ENCODE peak calls at places on chromosomes 2 and 18, in ten cellular contexts. A, T, Z, W, B, E, J, L, Q and M are unnamed samples. For H3K9me3, the result is how much of the 10 kb centered on the place peaks cover.

GRCh38 chr18:3093624-3094354 is 80.8 kb upstream of the LPIN2 start:
- DNase-seq in A (no peak), T (no peak), Z (peak), W (peak), B (no peak), E (no peak), J (no peak), L (no peak), Q (no peak), M (peak)

GRCh38 chr2:7849531-7849930 is 832.3 kb upstream of the ID2 start:
- DNase-seq in A (no peak), T (no peak), Z (no peak), W (no peak), B (no peak), E (no peak), J (no peak), L (no peak), Q (peak), M (no peak)

GRCh38 chr2:58906151-58906645 is 665.1 kb upstream of the FANCL start:
- DNase-seq in A (no peak), T (no peak), Z (no peak), W (no peak), B (no peak), E (no peak), J (no peak), L (no peak), Q (no peak), M (no peak)

GRCh38 chr2:25548587-25548986 is 124.8 kb downstream of the DTNB start:
- DNase-seq in A (no peak), T (no peak), Z (no peak), W (no peak), B (no peak), E (no peak), J (no peak), L (no peak), Q (no peak), M (no peak)

GRCh38 chr2:19329445-19329844 is 29.0 kb downstream of the OSR1 start:
- DNase-seq in A (no peak), T (no peak), Z (no peak), W (no peak), B (no peak), E (no peak), J (no peak), L (no peak), Q (no peak), M (no peak)

GRCh38 chr2:114857196-114857595 is 414.8 kb downstream of the DPP10 start:
- DNase-seq in A (no peak), T (no peak), Z (no peak), W (no peak), B (no peak), E (no peak), J (no peak), L (no peak), Q (no peak), M (no peak)

GRCh38 chr2:15527074-15527739 is 33.9 kb downstream of the NBAS start:
- DNase-seq in A (no peak), T (no peak), Z (no peak), W (no peak), B (no peak), E (no peak), J (no peak), L (no peak), Q (no peak), M (no peak)

GRCh38 chr18:57273194-57273593 is 79.2 kb upstream of the ST8SIA3 start:
- DNase-seq in A (no peak), T (no peak), Z (no peak), W (no peak), B (no peak), E (no peak), J (no peak), L (no peak), Q (no peak), M (no peak)

GRCh38 chr2:240538031-240538780 is 19.6 kb downstream of the ANKMY1 start:
- DNase-seq in A (no peak), T (no peak), Z (no peak), W (no peak), B (no peak), E (no peak), J (no peak), L (no peak), Q (no peak), M (no peak)

GRCh38 chr2:584863-585823 is 92.1 kb downstream of the TMEM18 start:
- DNase-seq in A (no peak), T (no peak), Z (no peak), W (peak), B (no peak), E (no peak), J (peak), L (no peak), Q (no peak), M (no peak)

GRCh38 chr2:88265352-88265960 is 95.3 kb downstream of the THNSL2 start:
- DNase-seq in A (peak), T (no peak), Z (peak), W (no peak), B (peak), E (peak), J (no peak), L (no peak), Q (no peak), M (no peak)

GRCh38 chr18:26639149-26639548 is 90.8 kb upstream of the KCTD1 start:
- DNase-seq in A (no peak), T (no peak), Z (no peak), W (no peak), B (no peak), E (no peak), J (no peak), L (no peak), Q (no peak), M (no peak)

GRCh38 chr2:165003443-165004130 is 48.3 kb upstream of the SLC38A11 start:
- DNase-seq in A (no peak), T (no peak), Z (no peak), W (no peak), B (no peak), E (no peak), J (no peak), L (no peak), Q (no peak), M (no peak)

GRCh38 chr2:239917128-239917956 is 107.8 kb downstream of the NDUFA10 start:
- DNase-seq in A (no peak), T (no peak), Z (no peak), W (no peak), B (no peak), E (no peak), J (peak), L (no peak), Q (peak), M (no peak)

GRCh38 chr18:13879492-13879891 is 35.8 kb downstream of the MC2R start:
- DNase-seq in A (no peak), T (no peak), Z (no peak), W (no peak), B (no peak), E (no peak), J (no peak), L (no peak), Q (no peak), M (no peak)

GRCh38 chr18:13885009-13885408 is 30.3 kb downstream of the MC2R start:
- DNase-seq in A (no peak), T (no peak), Z (no peak), W (no peak), B (no peak), E (no peak), J (no peak), L (no peak), Q (no peak), M (no peak)

GRCh38 chr18:13878858-13879257 is 36.5 kb downstream of the MC2R start:
- DNase-seq in A (no peak), T (no peak), Z (no peak), W (no peak), B (no peak), E (no peak), J (no peak), L (no peak), Q (no peak), M (no peak)

GRCh38 chr18:13877133-13877532 is 38.2 kb downstream of the MC2R start:
- DNase-seq in A (no peak), T (no peak), Z (no peak), W (no peak), B (no peak), E (no peak), J (no peak), L (no peak), Q (no peak), M (no peak)

DNA sequence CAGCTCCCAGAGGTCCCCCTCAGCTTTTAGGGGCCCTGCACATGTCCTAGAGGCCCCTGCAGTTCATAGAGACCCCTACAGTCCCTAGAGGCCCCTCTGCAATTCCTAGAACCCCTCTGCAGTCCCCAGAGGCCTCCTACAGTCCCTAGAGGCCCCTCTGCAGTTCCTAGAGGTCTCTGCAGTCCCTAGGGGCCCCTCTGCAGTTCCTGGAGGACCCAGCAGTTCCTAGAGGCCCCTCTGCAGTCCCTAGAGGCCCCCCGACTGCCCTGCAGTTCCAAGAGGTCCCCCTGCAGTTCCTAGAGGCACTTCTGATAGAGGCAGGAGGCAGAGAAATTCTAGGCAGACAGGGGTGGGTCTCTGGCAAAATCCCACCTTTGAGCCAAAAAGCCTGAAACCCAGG is 35.4 kb downstream of the MC2R start:
- DNase-seq in A (no peak), T (no peak), Z (no peak), W (no peak), B (no peak), E (no peak), J (no peak), L (no peak), Q (no peak), M (no peak)
- H3K4me3 ChIP-seq in A (no peak), T (no peak), Z (no peak), W (no peak), B (no peak), E (no peak), J (no peak), L (no peak), Q (no peak), M (no peak)

GRCh38 chr2:202681688-202682205 is 47.0 kb downstream of the FAM117B start:
- DNase-seq in A (no peak), T (no peak), Z (no peak), W (peak), B (no peak), E (no peak), J (no peak), L (no peak), Q (no peak), M (no peak)

GRCh38 chr2:202680512-202680911 is 45.7 kb downstream of the FAM117B start:
- DNase-seq in A (no peak), T (no peak), Z (no peak), W (no peak), B (no peak), E (no peak), J (no peak), L (no peak), Q (no peak), M (no peak)

GRCh38 chr2:202682274-202682673 is 47.5 kb downstream of the FAM117B start:
- DNase-seq in A (no peak), T (no peak), Z (no peak), W (no peak), B (no peak), E (no peak), J (no peak), L (no peak), Q (no peak), M (no peak)

GRCh38 chr2:202679980-202680379 is 45.2 kb downstream of the FAM117B start:
- DNase-seq in A (no peak), T (no peak), Z (no peak), W (no peak), B (no peak), E (no peak), J (no peak), L (no peak), Q (no peak), M (no peak)
- H3K9me3 ChIP-seq in A (under half), T (under half), Z (under half), W (under half), B (under half), E (under half), J (under half), L (under half), Q (under half), M (under half)

DNA sequence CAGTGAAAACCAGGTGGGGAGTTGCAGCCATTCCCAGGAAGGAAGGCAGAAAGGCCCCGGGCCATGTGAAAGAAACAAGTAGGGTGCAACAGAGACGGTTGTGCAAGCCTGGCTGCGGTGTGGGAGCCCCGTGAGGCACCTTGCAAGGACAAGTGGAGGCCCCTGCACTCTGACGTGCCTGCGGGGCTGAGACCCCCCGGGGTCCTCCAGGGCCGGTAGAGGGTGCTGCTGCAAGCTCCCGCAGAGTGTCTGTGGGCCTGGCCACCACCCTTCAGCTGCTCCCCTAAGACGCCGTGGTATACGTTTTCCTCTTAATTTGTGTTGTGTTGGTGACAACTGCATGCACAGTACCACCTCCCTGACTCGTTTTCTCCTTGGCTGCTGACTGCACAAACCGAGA is 27.4 kb upstream of the MC5R start:
- DNase-seq in A (no peak), T (no peak), Z (no peak), W (no peak), B (no peak), E (no peak), J (no peak), L (no peak), Q (no peak), M (no peak)
- TF ChIP-seq CTCF in A (no peak), T (no peak), Z (no peak), W (no peak), B (no peak), E (no peak), J (no peak), L (no peak), Q (no peak), M (no peak)

GRCh38 chr2:109130726-109130995 is 1.7 kb downstream of the SH3RF3 start:
- DNase-seq in A (no peak), T (no peak), Z (no peak), W (no peak), B (no peak), E (no peak), J (no peak), L (no peak), Q (no peak), M (no peak)

GRCh38 chr2:109133746-109134145 is 4.7 kb downstream of the SH3RF3 start:
- DNase-seq in A (no peak), T (no peak), Z (no peak), W (no peak), B (no peak), E (no peak), J (no peak), L (no peak), Q (no peak), M (no peak)

GRCh38 chr2:109132626-109133025 is 3.6 kb downstream of the SH3RF3 start:
- DNase-seq in A (no peak), T (no peak), Z (no peak), W (no peak), B (no peak), E (no peak), J (no peak), L (no peak), Q (no peak), M (no peak)

GRCh38 chr2:109129921-109130725 is 1.1 kb downstream of the SH3RF3 start:
- DNase-seq in A (peak), T (peak), Z (peak), W (no peak), B (no peak), E (peak), J (no peak), L (no peak), Q (no peak), M (no peak)

DNA sequence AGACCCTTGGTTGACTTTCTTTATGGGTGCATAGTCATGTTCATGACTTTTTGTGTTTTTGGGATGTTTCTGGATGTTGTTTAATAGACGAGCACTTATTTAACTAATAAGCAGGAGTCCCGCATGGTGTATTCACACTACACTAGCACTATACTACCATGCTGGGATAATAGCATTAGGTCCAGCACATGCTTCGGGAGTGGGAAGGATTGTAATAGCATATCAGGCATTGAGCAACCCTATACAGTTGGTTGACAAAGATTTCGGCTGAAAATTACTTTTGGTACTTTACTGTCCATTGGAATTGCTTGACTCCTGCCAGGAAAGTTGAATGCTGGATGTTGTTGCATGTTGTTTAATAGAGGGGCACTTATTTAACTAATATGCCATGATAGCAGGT is 2.8 kb downstream of the SH3RF3 start:
- DNase-seq in A (no peak), T (no peak), Z (no peak), W (no peak), B (no peak), E (peak), J (no peak), L (no peak), Q (no peak), M (no peak)
- H3K4me3 ChIP-seq in A (no peak), T (no peak), Z (no peak), W (no peak), B (no peak), E (no peak), J (no peak), L (peak), Q (no peak), M (no peak)

DNA sequence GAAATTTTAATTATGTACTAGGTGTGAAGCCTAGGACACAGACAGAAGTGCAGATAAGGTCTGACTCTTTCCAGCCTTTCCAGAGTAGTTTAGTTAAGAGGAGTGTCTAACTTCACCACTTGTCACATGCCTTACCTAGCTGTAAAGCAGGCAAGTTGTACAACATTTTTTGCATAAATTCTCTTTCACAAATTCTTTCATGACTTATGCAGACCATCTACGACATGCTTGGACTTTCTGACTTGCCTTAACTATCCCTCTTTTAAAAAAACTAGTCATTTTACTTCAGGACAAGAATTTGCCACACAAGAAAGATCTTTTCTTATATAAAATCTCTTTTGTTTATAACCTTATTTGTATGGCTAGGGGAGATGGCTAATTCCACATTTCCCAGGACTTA is 1273.6 kb upstream of the SLC39A10 start:
- DNase-seq in A (no peak), T (no peak), Z (no peak), W (no peak), B (no peak), E (no peak), J (peak), L (no peak), Q (no peak), M (no peak)
- H3K9me3 ChIP-seq in A (under half), T (under half), Z (under half), W (under half), B (under half), E (under half), J (under half), L (under half), Q (under half), M (under half)

DNA sequence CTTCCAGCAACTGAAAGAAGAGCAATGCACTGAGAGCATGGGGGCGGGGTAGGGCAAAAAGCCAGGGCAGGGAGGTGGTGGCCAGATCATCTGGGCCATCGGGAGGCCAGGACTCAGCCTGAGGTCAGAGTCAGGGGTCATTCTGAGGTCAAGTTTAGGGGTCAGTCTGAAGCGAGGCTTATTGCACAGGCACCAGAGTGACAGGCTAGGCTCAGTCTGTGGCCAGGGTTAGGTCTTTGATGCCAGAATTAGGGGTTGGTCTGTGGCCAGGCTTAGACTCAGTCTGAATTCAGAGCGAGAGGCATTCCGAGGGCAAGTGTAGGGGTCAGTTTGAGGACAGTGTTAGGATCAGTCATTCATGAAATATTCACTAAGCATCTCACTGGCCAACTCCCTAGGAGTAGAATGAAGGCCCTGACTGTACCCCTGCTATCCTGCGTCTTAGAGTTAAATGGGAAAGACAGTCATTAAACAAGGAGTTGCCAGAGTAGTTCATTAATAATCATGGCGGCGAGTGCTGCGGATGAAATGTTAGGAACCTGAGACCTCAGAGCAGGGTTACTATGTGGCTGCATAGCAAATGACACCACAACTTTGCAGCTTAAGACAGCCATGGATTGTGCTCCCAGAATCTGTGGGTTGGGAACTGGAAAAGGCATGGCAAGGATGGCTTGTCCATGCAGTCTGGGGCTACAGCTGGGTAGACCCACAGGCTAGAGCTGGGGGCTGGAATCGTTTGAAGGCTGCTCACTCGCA is 198.7 kb downstream of the CYP26B1 start:
- DNase-seq in A (peak), T (no peak), Z (no peak), W (no peak), B (peak), E (peak), J (no peak), L (no peak), Q (no peak), M (no peak)
- TF ChIP-seq CTCF in A (no peak), T (no peak), Z (no peak), W (no peak), B (no peak), E (no peak), J (no peak), L (no peak), Q (no peak), M (no peak)

GRCh38 chr18:604771-605170 is 8.0 kb downstream of the CLUL1 start:
- DNase-seq in A (no peak), T (no peak), Z (no peak), W (no peak), B (no peak), E (no peak), J (no peak), L (no peak), Q (no peak), M (no peak)
- H3K4me3 ChIP-seq in A (no peak), T (no peak), Z (no peak), W (no peak), B (no peak), E (no peak), J (no peak), L (no peak), Q (no peak), M (no peak)

DNA sequence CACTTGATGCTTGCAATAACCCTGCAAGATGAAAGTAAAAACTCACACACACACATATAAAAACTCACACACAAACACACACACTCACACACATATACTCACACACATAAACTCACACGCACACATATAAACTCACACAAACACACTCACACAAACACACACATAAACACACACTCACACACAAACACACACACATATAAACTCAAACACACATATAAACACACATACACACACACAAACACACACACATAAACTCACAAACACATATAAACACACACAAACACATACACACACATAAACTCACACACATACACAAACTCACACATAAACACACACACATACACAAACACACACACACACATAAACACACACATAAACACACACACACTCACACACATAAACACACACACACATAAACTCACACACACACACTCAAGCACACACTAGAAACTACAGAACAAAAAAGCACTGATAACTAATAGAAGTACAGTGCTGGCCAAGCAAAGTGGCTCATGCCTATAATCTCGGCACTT is 117.7 kb upstream of the TEKT4 start:
- DNase-seq in A (no peak), T (no peak), Z (no peak), W (no peak), B (no peak), E (no peak), J (no peak), L (no peak), Q (no peak), M (no peak)
- H3K9me3 ChIP-seq in A (under half), T (under half), Z (under half), W (under half), B (under half), E (under half), J (under half), L (under half), Q (under half), M (under half)